ENCODE peak calls at places on chromosome 3, in nine cellular contexts. One of them, this sample, is unnamed. For H3K4me1 and H3K9me3, the result is how much of the 10 kb centered on the place peaks cover.

GRCh38 chr3:133945696-133946095 is 50.0 kb upstream of the RAB6B start:
- DNase-seq in fibroblast of lung: no peak
- DNase-seq in neural progenitor cell: no peak
- DNase-seq in K562: no peak
- DNase-seq in cardiac muscle cell: peak
- DNase-seq in aorta: peak
- DNase-seq in A549: no peak
- DNase-seq in sigmoid colon: peak
- DNase-seq in breast epithelium: no peak
- DNase-seq in this sample: no peak

GRCh38 chr3:160686955-160687535 is 10.1 kb downstream of the ARL14 start:
- DNase-seq in fibroblast of lung: peak
- DNase-seq in neural progenitor cell: no peak
- DNase-seq in K562: peak
- DNase-seq in cardiac muscle cell: peak
- DNase-seq in aorta: no peak
- DNase-seq in A549: no peak
- DNase-seq in sigmoid colon: no peak
- DNase-seq in breast epithelium: no peak
- DNase-seq in this sample: peak

GRCh38 chr3:183692436-183692835 is 5.2 kb upstream of the YEATS2 start:
- DNase-seq in fibroblast of lung: no peak
- DNase-seq in neural progenitor cell: no peak
- DNase-seq in K562: no peak
- DNase-seq in cardiac muscle cell: no peak
- DNase-seq in aorta: no peak
- DNase-seq in A549: no peak
- DNase-seq in sigmoid colon: no peak
- DNase-seq in breast epithelium: no peak
- DNase-seq in this sample: peak

GRCh38 chr3:83523470-83524073 is 1435.2 kb upstream of the CADM2 start:
- DNase-seq in fibroblast of lung: peak
- DNase-seq in neural progenitor cell: peak
- DNase-seq in K562: peak
- DNase-seq in cardiac muscle cell: peak
- DNase-seq in aorta: no peak
- DNase-seq in A549: peak
- DNase-seq in sigmoid colon: no peak
- DNase-seq in breast epithelium: no peak
- DNase-seq in this sample: no peak

GRCh38 chr3:171129827-171130226 is 103.3 kb upstream of the SLC2A2 start:
- DNase-seq in fibroblast of lung: peak
- DNase-seq in neural progenitor cell: no peak
- DNase-seq in K562: no peak
- DNase-seq in cardiac muscle cell: peak
- DNase-seq in aorta: no peak
- DNase-seq in A549: no peak
- DNase-seq in sigmoid colon: no peak
- DNase-seq in breast epithelium: no peak
- DNase-seq in this sample: no peak

GRCh38 chr3:32440481-32441350 is 49.1 kb downstream of the CMTM7 start:
- DNase-seq in fibroblast of lung: peak
- DNase-seq in neural progenitor cell: no peak
- DNase-seq in K562: no peak
- DNase-seq in cardiac muscle cell: no peak
- DNase-seq in aorta: no peak
- DNase-seq in A549: no peak
- DNase-seq in sigmoid colon: no peak
- DNase-seq in breast epithelium: peak
- DNase-seq in this sample: no peak

GRCh38 chr3:90099493-90099892 is 992.1 kb downstream of the EPHA3 start:
- DNase-seq in fibroblast of lung: no peak
- DNase-seq in neural progenitor cell: no peak
- DNase-seq in K562: no peak
- DNase-seq in cardiac muscle cell: no peak
- DNase-seq in aorta: no peak
- DNase-seq in A549: no peak
- DNase-seq in sigmoid colon: no peak
- DNase-seq in breast epithelium: no peak
- DNase-seq in this sample: no peak

GRCh38 chr3:114565201-114565600 is 271.4 kb downstream of the TIGIT start:
- DNase-seq in fibroblast of lung: no peak
- DNase-seq in neural progenitor cell: no peak
- DNase-seq in K562: no peak
- DNase-seq in cardiac muscle cell: peak
- DNase-seq in aorta: peak
- DNase-seq in A549: no peak
- DNase-seq in sigmoid colon: peak
- DNase-seq in breast epithelium: peak
- DNase-seq in this sample: no peak

GRCh38 chr3:39137991-39138803 is 15.2 kb downstream of the CSRNP1 start:
- DNase-seq in fibroblast of lung: no peak
- DNase-seq in neural progenitor cell: no peak
- DNase-seq in K562: no peak
- DNase-seq in cardiac muscle cell: no peak
- DNase-seq in aorta: no peak
- DNase-seq in A549: no peak
- DNase-seq in sigmoid colon: peak
- DNase-seq in breast epithelium: no peak
- DNase-seq in this sample: no peak

GRCh38 chr3:196499807-196500524 is 3.6 kb downstream of the RNF168 start:
- DNase-seq in fibroblast of lung: peak
- DNase-seq in neural progenitor cell: no peak
- DNase-seq in K562: peak
- DNase-seq in cardiac muscle cell: no peak
- DNase-seq in aorta: no peak
- DNase-seq in A549: no peak
- DNase-seq in sigmoid colon: no peak
- DNase-seq in breast epithelium: no peak
- DNase-seq in this sample: no peak

GRCh38 chr3:150871192-150871591 is 34.0 kb downstream of the MINDY4B start:
- DNase-seq in fibroblast of lung: peak
- DNase-seq in neural progenitor cell: no peak
- DNase-seq in K562: no peak
- DNase-seq in cardiac muscle cell: peak
- DNase-seq in aorta: no peak
- DNase-seq in A549: no peak
- DNase-seq in sigmoid colon: no peak
- DNase-seq in breast epithelium: no peak
- DNase-seq in this sample: no peak

GRCh38 chr3:72312339-72312738 is 527.4 kb upstream of the PROK2 start:
- DNase-seq in fibroblast of lung: no peak
- DNase-seq in neural progenitor cell: no peak
- DNase-seq in K562: no peak
- DNase-seq in cardiac muscle cell: no peak
- DNase-seq in aorta: no peak
- DNase-seq in A549: no peak
- DNase-seq in sigmoid colon: no peak
- DNase-seq in breast epithelium: no peak
- DNase-seq in this sample: no peak

GRCh38 chr3:48468329-48468731 is 21.8 kb downstream of the ATRIP start:
- DNase-seq in fibroblast of lung: no peak
- DNase-seq in neural progenitor cell: no peak
- DNase-seq in K562: no peak
- DNase-seq in cardiac muscle cell: no peak
- DNase-seq in aorta: no peak
- DNase-seq in A549: no peak
- DNase-seq in sigmoid colon: no peak
- DNase-seq in breast epithelium: no peak
- DNase-seq in this sample: peak
- H3K4me3 ChIP-seq in fibroblast of lung: no peak
- H3K4me3 ChIP-seq in neural progenitor cell: no peak
- H3K4me3 ChIP-seq in K562: no peak
- H3K4me3 ChIP-seq in cardiac muscle cell: no peak
- H3K4me3 ChIP-seq in aorta: no peak
- H3K4me3 ChIP-seq in A549: no peak
- H3K4me3 ChIP-seq in sigmoid colon: no peak
- H3K4me3 ChIP-seq in breast epithelium: no peak
- H3K4me3 ChIP-seq in this sample: no peak

DNA sequence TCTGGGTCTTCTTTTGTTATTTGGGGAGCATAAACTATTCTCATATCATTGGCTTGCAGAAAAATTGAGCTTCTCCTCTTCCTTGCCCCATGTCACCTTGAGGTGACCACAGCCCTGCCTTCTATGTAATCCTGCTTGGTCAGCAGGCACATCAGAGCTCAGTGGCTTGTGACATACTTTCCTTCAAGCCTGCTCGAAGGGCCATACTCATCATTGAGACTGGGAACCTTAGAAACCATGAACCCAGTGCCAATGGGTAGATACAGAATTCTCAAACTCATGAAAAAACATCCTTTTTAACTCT is 3.7 kb upstream of the CCR2 start:
- DNase-seq in fibroblast of lung: no peak
- DNase-seq in neural progenitor cell: no peak
- DNase-seq in K562: no peak
- DNase-seq in cardiac muscle cell: no peak
- DNase-seq in aorta: no peak
- DNase-seq in A549: no peak
- DNase-seq in sigmoid colon: no peak
- DNase-seq in breast epithelium: no peak
- DNase-seq in this sample: no peak
- H3K4me1 ChIP-seq in fibroblast of lung: under half
- H3K4me1 ChIP-seq in neural progenitor cell: under half
- H3K4me1 ChIP-seq in K562: under half
- H3K4me1 ChIP-seq in cardiac muscle cell: under half
- H3K4me1 ChIP-seq in aorta: under half
- H3K4me1 ChIP-seq in A549: under half
- H3K4me1 ChIP-seq in sigmoid colon: under half
- H3K4me1 ChIP-seq in breast epithelium: under half
- H3K4me1 ChIP-seq in this sample: under half

GRCh38 chr3:127110982-127111693 is 81.8 kb upstream of the PRR23E start:
- DNase-seq in fibroblast of lung: no peak
- DNase-seq in neural progenitor cell: no peak
- DNase-seq in K562: no peak
- DNase-seq in cardiac muscle cell: no peak
- DNase-seq in aorta: no peak
- DNase-seq in A549: no peak
- DNase-seq in sigmoid colon: no peak
- DNase-seq in breast epithelium: no peak
- DNase-seq in this sample: no peak

GRCh38 chr3:127112796-127113570 is 79.9 kb upstream of the PRR23E start:
- DNase-seq in fibroblast of lung: no peak
- DNase-seq in neural progenitor cell: no peak
- DNase-seq in K562: no peak
- DNase-seq in cardiac muscle cell: no peak
- DNase-seq in aorta: no peak
- DNase-seq in A549: no peak
- DNase-seq in sigmoid colon: no peak
- DNase-seq in breast epithelium: no peak
- DNase-seq in this sample: no peak

GRCh38 chr3:127113571-127113891 is 79.4 kb upstream of the PRR23E start:
- DNase-seq in fibroblast of lung: no peak
- DNase-seq in neural progenitor cell: no peak
- DNase-seq in K562: no peak
- DNase-seq in cardiac muscle cell: no peak
- DNase-seq in aorta: no peak
- DNase-seq in A549: no peak
- DNase-seq in sigmoid colon: no peak
- DNase-seq in breast epithelium: no peak
- DNase-seq in this sample: no peak

GRCh38 chr3:127115691-127116351 is 77.1 kb upstream of the PRR23E start:
- DNase-seq in fibroblast of lung: no peak
- DNase-seq in neural progenitor cell: no peak
- DNase-seq in K562: no peak
- DNase-seq in cardiac muscle cell: no peak
- DNase-seq in aorta: no peak
- DNase-seq in A549: no peak
- DNase-seq in sigmoid colon: no peak
- DNase-seq in breast epithelium: no peak
- DNase-seq in this sample: no peak

DNA sequence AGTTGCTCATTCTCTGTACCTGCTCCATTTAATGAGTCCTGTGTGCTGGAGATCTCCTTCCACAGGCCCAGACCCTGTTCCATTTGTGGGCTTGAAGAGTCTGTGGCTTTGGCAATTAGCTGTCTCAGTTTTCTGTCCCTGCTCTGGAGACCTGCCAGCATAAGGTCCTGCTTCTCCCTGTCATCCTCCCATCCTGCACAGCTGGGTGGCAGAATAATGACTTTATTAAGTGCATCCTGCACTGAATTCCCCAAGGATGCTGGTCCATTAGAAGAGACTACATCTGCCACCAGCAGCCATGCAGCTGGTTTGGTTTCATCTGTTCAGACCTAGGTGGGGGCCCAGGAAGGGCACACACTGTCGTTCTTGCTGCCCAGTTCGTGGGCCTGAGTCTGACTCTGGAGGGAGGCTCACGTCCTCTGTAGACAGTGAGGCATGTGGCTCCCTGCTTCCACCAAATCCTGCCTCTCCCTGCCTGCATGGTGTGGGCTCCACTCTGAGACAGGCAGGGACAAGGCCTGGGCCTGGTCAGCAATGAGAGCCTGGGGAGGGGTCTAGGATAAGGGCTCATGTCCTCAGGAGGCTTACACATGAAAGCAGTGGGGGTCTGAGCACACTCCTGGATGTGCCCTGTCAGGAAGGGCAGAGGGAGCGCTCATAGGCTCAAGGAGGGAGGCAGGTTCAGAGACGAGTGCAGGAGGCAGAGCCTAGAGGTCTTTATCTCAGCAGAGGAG is 78.4 kb upstream of the PRR23E start:
- DNase-seq in fibroblast of lung: no peak
- DNase-seq in neural progenitor cell: no peak
- DNase-seq in K562: no peak
- DNase-seq in cardiac muscle cell: no peak
- DNase-seq in aorta: no peak
- DNase-seq in A549: no peak
- DNase-seq in sigmoid colon: no peak
- DNase-seq in breast epithelium: no peak
- DNase-seq in this sample: no peak
- H3K9me3 ChIP-seq in fibroblast of lung: under half
- H3K9me3 ChIP-seq in neural progenitor cell: under half
- H3K9me3 ChIP-seq in K562: under half
- H3K9me3 ChIP-seq in cardiac muscle cell: under half
- H3K9me3 ChIP-seq in aorta: under half
- H3K9me3 ChIP-seq in A549: under half
- H3K9me3 ChIP-seq in sigmoid colon: under half
- H3K9me3 ChIP-seq in breast epithelium: under half
- H3K9me3 ChIP-seq in this sample: under half

GRCh38 chr3:16177962-16178627 is 3.6 kb downstream of the GALNT15 start:
- DNase-seq in fibroblast of lung: peak
- DNase-seq in neural progenitor cell: peak
- DNase-seq in K562: peak
- DNase-seq in cardiac muscle cell: peak
- DNase-seq in aorta: peak
- DNase-seq in A549: peak
- DNase-seq in sigmoid colon: peak
- DNase-seq in breast epithelium: peak
- DNase-seq in this sample: peak
- H3K4me3 ChIP-seq in fibroblast of lung: peak
- H3K4me3 ChIP-seq in neural progenitor cell: no peak
- H3K4me3 ChIP-seq in K562: no peak
- H3K4me3 ChIP-seq in cardiac muscle cell: no peak
- H3K4me3 ChIP-seq in aorta: peak
- H3K4me3 ChIP-seq in A549: no peak
- H3K4me3 ChIP-seq in sigmoid colon: peak
- H3K4me3 ChIP-seq in breast epithelium: peak
- H3K4me3 ChIP-seq in this sample: no peak

GRCh38 chr3:18739098-18739431 is 313.9 kb upstream of the SATB1 start:
- DNase-seq in fibroblast of lung: no peak
- DNase-seq in neural progenitor cell: no peak
- DNase-seq in K562: no peak
- DNase-seq in cardiac muscle cell: no peak
- DNase-seq in aorta: no peak
- DNase-seq in A549: no peak
- DNase-seq in sigmoid colon: no peak
- DNase-seq in breast epithelium: no peak
- DNase-seq in this sample: no peak
- H3K4me1 ChIP-seq in fibroblast of lung: under half
- H3K4me1 ChIP-seq in neural progenitor cell: under half
- H3K4me1 ChIP-seq in K562: under half
- H3K4me1 ChIP-seq in cardiac muscle cell: under half
- H3K4me1 ChIP-seq in aorta: under half
- H3K4me1 ChIP-seq in A549: under half
- H3K4me1 ChIP-seq in sigmoid colon: under half
- H3K4me1 ChIP-seq in breast epithelium: under half
- H3K4me1 ChIP-seq in this sample: under half

This sample was measured in small intestine.